ENCODE peak calls at places on chromosome 9, in six cellular contexts. E is spleen, K is uterus, N is heart left ventricle, F is A549, A is transverse colon. W is an unnamed sample.

GRCh38 chr9:135219676-135220600 is 132.5 kb downstream of the OLFM1 start:
- DNase-seq in E (peak; percentile 50), K (no peak), N (no peak), F (no peak), A (peak; percentile 3), W (no peak)

GRCh38 chr9:129458663-129459549 is 162.0 kb downstream of the C9orf50 start:
- DNase-seq in E (peak; percentile 90), K (peak; percentile 70), N (peak; percentile 68), F (no peak), A (peak; percentile 47), W (no peak)

GRCh38 chr9:95313010-95313498 is 4.5 kb downstream of the FANCC start:
- DNase-seq in E (peak; percentile 76), K (no peak), N (peak; percentile 37), F (peak; percentile 92), A (peak; percentile 83), W (peak; percentile 88)

GRCh38 chr9:38686923-38687322 is 33.0 kb downstream of the FAM240B start:
- DNase-seq in E (no peak), K (no peak), N (no peak), F (no peak), A (no peak), W (no peak)

GRCh38 chr9:96417610-96418073 is 528 bp downstream of the ZNF367 start:
- DNase-seq in E (peak; percentile 92), K (no peak), N (peak; percentile 22), F (no peak), A (peak; percentile 24), W (no peak)

GRCh38 chr9:110199643-110200042 is 8.3 kb downstream of the C9orf152 start:
- DNase-seq in E (no peak), K (no peak), N (no peak), F (no peak), A (no peak), W (no peak)

GRCh38 chr9:100489836-100490235 is 16.9 kb downstream of the TMEFF1 start:
- DNase-seq in E (no peak), K (no peak), N (no peak), F (no peak), A (no peak), W (no peak)

GRCh38 chr9:29439961-29440360 is 1866.7 kb upstream of the C9orf72 start:
- DNase-seq in E (no peak), K (no peak), N (no peak), F (no peak), A (no peak), W (no peak)

GRCh38 chr9:97075289-97075870 is 36.4 kb upstream of the CTSV start:
- DNase-seq in E (no peak), K (no peak), N (no peak), F (no peak), A (no peak), W (no peak)

GRCh38 chr9:16869140-16869903 is 1.1 kb downstream of the BNC2 start:
- DNase-seq in E (no peak), K (peak; percentile 43), N (peak; percentile 19), F (no peak), A (peak; percentile 24), W (no peak)

GRCh38 chr9:115385383-115386122 is 267.6 kb upstream of the TNC start:
- DNase-seq in E (no peak), K (no peak), N (no peak), F (no peak), A (no peak), W (no peak)

GRCh38 chr9:35792044-35792813 is 838 bp downstream of the NPR2 start:
- DNase-seq in E (no peak), K (peak; percentile 30), N (no peak), F (no peak), A (no peak), W (no peak)

GRCh38 chr9:75624984-75625383 is 265.5 kb upstream of the PCSK5 start:
- DNase-seq in E (no peak), K (no peak), N (no peak), F (no peak), A (peak; percentile 28), W (no peak)

GRCh38 chr9:123926986-123927385 is 2.9 kb downstream of the DENND1A start:
- DNase-seq in E (no peak), K (no peak), N (no peak), F (no peak), A (no peak), W (no peak)

GRCh38 chr9:35907732-35908483 is 1.4 kb upstream of the SPAAR start:
- DNase-seq in E (no peak), K (peak; percentile 84), N (peak; percentile 79), F (peak; percentile 94), A (peak; percentile 70), W (peak; percentile 67)

GRCh38 chr9:21677834-21678233 is 124.6 kb upstream of the MTAP start:
- DNase-seq in E (no peak), K (no peak), N (no peak), F (peak; percentile 43), A (no peak), W (no peak)

GRCh38 chr9:18829858-18830257 is 203.2 kb downstream of the SAXO1 start:
- DNase-seq in E (no peak), K (peak; percentile 24), N (no peak), F (no peak), A (no peak), W (no peak)

GRCh38 chr9:121783126-121783522 is 131.7 kb downstream of the DAB2IP start:
- DNase-seq in E (no peak), K (no peak), N (no peak), F (no peak), A (no peak), W (no peak)

GRCh38 chr9:70413427-70413797 is 1.0 kb downstream of the KLF9 start:
- DNase-seq in E (no peak), K (no peak), N (peak; percentile 87), F (no peak), A (no peak), W (no peak)

DNA sequence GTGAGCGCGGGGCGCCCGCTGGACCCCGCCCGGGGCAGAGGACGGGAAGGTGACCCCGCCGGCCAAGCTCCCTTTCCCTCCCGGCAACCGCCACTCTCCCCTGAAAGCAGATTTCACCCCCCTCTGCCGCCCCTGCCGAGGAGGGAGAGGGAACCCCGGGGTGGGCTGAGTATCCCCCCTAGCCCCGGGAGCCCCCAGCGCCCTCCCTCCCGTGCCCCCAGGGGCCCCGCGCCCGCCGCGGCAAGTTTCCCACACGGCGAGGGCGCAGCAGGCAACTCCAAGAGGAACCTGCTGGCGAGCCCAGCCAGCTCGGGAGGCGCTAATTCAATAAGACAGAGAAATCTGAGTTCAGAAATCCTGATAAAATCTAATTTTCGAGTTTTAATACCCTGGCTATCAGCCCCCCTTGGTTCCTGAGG is 1.6 kb downstream of the NTNG2 start:
- DNase-seq in E (peak; percentile 78), K (no peak), N (no peak), F (no peak), A (no peak), W (no peak)
- H3K4me3 ChIP-seq in E (peak overlapping the region; percentile 89), K (no peak overlapping the region), N (peak overlapping the region; percentile 69), F (peak overlapping the region; percentile 95), A (peak overlapping the region; percentile 80), W (no peak overlapping the region)

GRCh38 chr9:133105461-133105770 is 15.6 kb downstream of the RALGDS start:
- DNase-seq in E (peak; percentile 66), K (peak; percentile 8), N (no peak), F (no peak), A (no peak), W (no peak)

GRCh38 chr9:133107961-133108793 is 12.9 kb downstream of the RALGDS start:
- DNase-seq in E (peak; percentile 48), K (peak; percentile 11), N (no peak), F (no peak), A (no peak), W (peak; percentile 76)

GRCh38 chr9:133106511-133107244 is 14.4 kb downstream of the RALGDS start:
- DNase-seq in E (peak; percentile 70), K (peak; percentile 12), N (no peak), F (no peak), A (no peak), W (no peak)

GRCh38 chr9:133108794-133109641 is 12.0 kb downstream of the RALGDS start:
- DNase-seq in E (peak; percentile 67), K (peak; percentile 11), N (no peak), F (no peak), A (no peak), W (peak; percentile 81)

GRCh38 chr9:133107245-133107722 is 13.8 kb downstream of the RALGDS start:
- DNase-seq in E (peak; percentile 47), K (peak; percentile 10), N (no peak), F (no peak), A (no peak), W (no peak)
- TF ChIP-seq CTCF in E (no peak), K (no peak), N (no peak), F (no peak), A (no peak), W (no peak)

GRCh38 chr9:113401027-113401792 is at the start of gene ALAD:
- DNase-seq in E (peak; percentile 100), K (peak; percentile 100), N (peak; percentile 99), F (peak; percentile 93), A (peak; percentile 100), W (peak; percentile 97)
- TF ChIP-seq POLR2A in E (no peak), K (no peak), N (no peak), F (peak; percentile 60), A (peak; percentile 64), W (no peak)

DNA sequence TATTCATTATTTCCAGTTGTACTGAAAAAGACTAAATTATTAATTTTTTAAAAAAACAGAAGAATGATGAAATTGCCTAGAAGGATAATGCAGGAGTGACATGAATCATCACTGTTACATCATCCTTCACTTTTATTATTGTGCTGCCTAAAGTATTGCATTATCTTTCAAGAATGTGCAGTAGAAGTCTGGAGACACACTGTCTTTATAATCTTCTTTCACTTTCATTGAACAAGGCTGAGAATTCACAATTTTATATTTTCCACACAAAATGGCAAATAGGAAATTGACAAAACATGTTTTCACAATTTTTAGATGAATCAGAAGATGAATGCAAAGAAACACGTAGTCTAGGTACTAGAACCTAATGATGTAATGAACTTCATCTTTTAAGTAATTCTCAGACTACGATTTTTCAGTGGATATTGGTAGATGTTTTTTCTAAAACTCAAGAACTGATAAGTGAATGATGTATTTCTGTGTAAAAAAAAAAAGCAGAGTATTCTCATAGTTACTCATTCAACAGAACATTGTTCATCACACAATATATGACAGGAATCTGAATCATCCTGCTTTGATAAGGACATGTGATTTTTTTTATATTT is 131.5 kb upstream of the GRHPR start:
- DNase-seq in E (no peak), K (no peak), N (no peak), F (no peak), A (no peak), W (no peak)
- H3K4me3 ChIP-seq in E (no peak overlapping the region), K (no peak overlapping the region), N (no peak overlapping the region), F (peak overlapping the region; percentile 32), A (no peak overlapping the region), W (no peak overlapping the region)

GRCh38 chr9:128341435-128341849 is 1.1 kb downstream of the SLC27A4 start:
- DNase-seq in E (peak; percentile 79), K (peak; percentile 54), N (peak; percentile 32), F (peak; percentile 94), A (peak; percentile 83), W (peak; percentile 89)
- TF ChIP-seq CTCF in E (peak; percentile 37), K (peak; percentile 58), N (peak; percentile 39), F (peak; percentile 60), A (peak; percentile 55), W (no peak)

W was measured in lower leg skin.